ENCODE peak calls at places on chromosomes 7 and 10, in nine cellular contexts. Q, H, J, G, P, Z, W, C and D are unnamed samples.

GRCh38 chr7:46569117-46569433 is 648.0 kb upstream of the IGFBP3 start:
- DNase-seq in Q (peak), H (no peak), J (no peak), G (no peak), P (no peak), Z (no peak), W (no peak), C (no peak), D (no peak)

GRCh38 chr10:52770904-52771303 is 1.7 kb downstream of the MBL2 start:
- DNase-seq in Q (no peak), H (no peak), J (no peak), G (no peak), P (no peak), Z (no peak), W (no peak), C (no peak), D (no peak)

GRCh38 chr7:153324094-153324493 is 564.5 kb downstream of the ACTR3B start:
- DNase-seq in Q (no peak), H (no peak), J (no peak), G (no peak), P (no peak), Z (no peak), W (no peak), C (no peak), D (no peak)

GRCh38 chr10:69558559-69558958 is 14.7 kb downstream of the NEUROG3 start:
- DNase-seq in Q (no peak), H (no peak), J (no peak), G (no peak), P (no peak), Z (no peak), W (no peak), C (no peak), D (no peak)

GRCh38 chr10:43249962-43250624 is 16.8 kb downstream of the RASGEF1A start:
- DNase-seq in Q (no peak), H (no peak), J (no peak), G (no peak), P (peak), Z (no peak), W (no peak), C (no peak), D (no peak)

GRCh38 chr10:91907033-91907594 is 2.2 kb downstream of the FGFBP3 start:
- DNase-seq in Q (peak), H (no peak), J (no peak), G (no peak), P (no peak), Z (no peak), W (no peak), C (no peak), D (no peak)

GRCh38 chr10:69874464-69874863 is 72.8 kb downstream of the COL13A1 start:
- DNase-seq in Q (peak), H (peak), J (no peak), G (no peak), P (no peak), Z (no peak), W (no peak), C (no peak), D (peak)

GRCh38 chr10:79944428-79945395 is 4.2 kb downstream of the SFTPD start:
- DNase-seq in Q (no peak), H (no peak), J (no peak), G (no peak), P (no peak), Z (no peak), W (peak), C (no peak), D (no peak)

GRCh38 chr10:59375990-59376389 is 13.6 kb upstream of the FAM13C start:
- DNase-seq in Q (no peak), H (no peak), J (no peak), G (no peak), P (no peak), Z (no peak), W (no peak), C (no peak), D (no peak)

GRCh38 chr10:94349327-94349726 is 13.4 kb downstream of the NOC3L start:
- DNase-seq in Q (peak), H (no peak), J (no peak), G (no peak), P (no peak), Z (no peak), W (no peak), C (no peak), D (no peak)

GRCh38 chr10:43965033-43965917 is 316.6 kb upstream of the ZNF32 start:
- DNase-seq in Q (peak), H (no peak), J (peak), G (no peak), P (no peak), Z (no peak), W (no peak), C (no peak), D (peak)

GRCh38 chr10:29838529-29838928 is 203.8 kb upstream of the SVIL start:
- DNase-seq in Q (no peak), H (no peak), J (no peak), G (no peak), P (no peak), Z (no peak), W (no peak), C (no peak), D (no peak)

GRCh38 chr10:22372922-22373321 is 27.6 kb downstream of the SPAG6 start:
- DNase-seq in Q (no peak), H (no peak), J (no peak), G (no peak), P (no peak), Z (no peak), W (no peak), C (no peak), D (no peak)

GRCh38 chr7:157560258-157560654 is 223.5 kb downstream of the DNAJB6 start:
- DNase-seq in Q (no peak), H (no peak), J (no peak), G (no peak), P (no peak), Z (no peak), W (no peak), C (no peak), D (no peak)

GRCh38 chr7:121372376-121373024 is 23.6 kb downstream of the FAM3C start:
- DNase-seq in Q (peak), H (no peak), J (peak), G (no peak), P (no peak), Z (no peak), W (no peak), C (no peak), D (no peak)

GRCh38 chr10:43057831-43058340 is 19.0 kb upstream of the RET start:
- DNase-seq in Q (no peak), H (no peak), J (no peak), G (no peak), P (no peak), Z (no peak), W (no peak), C (no peak), D (no peak)

GRCh38 chr10:22597142-22597541 is 117.2 kb downstream of the PIP4K2A start:
- DNase-seq in Q (peak), H (no peak), J (peak), G (no peak), P (no peak), Z (no peak), W (no peak), C (no peak), D (no peak)

GRCh38 chr7:139777304-139777890 is 401 bp downstream of the HIPK2 start:
- DNase-seq in Q (peak), H (peak), J (no peak), G (no peak), P (peak), Z (peak), W (no peak), C (peak), D (peak)

GRCh38 chr7:73739387-73739767 is 775 bp upstream of the ABHD11 start:
- DNase-seq in Q (no peak), H (no peak), J (no peak), G (no peak), P (no peak), Z (no peak), W (no peak), C (no peak), D (no peak)